ENCODE peak calls at places on chromosome 18, in ten cellular contexts. V is endothelial cell of umbilical vein, B is HL-60, A is foreskin fibroblast, C is cardiac muscle cell, X is DND-41, H is heart left ventricle, W is thoracic aorta, Y is AG10803, O is ovary. I is an unnamed sample.

GRCh38 chr18:80227472-80227871 is 19.8 kb downstream of the PARD6G start:
- DNase-seq in X (no peak), Y (no peak), W (no peak), A (no peak), H (no peak), O (no peak), C (no peak), V (no peak), B (no peak), I (no peak)

GRCh38 chr18:73827801-73828200 is 319.8 kb downstream of the FBXO15 start:
- DNase-seq in Y (no peak), V (no peak), C (no peak), X (no peak), H (no peak), O (no peak), B (no peak), W (no peak), A (no peak), I (no peak)

GRCh38 chr18:48077291-48077690 is 146.8 kb upstream of the SMAD2 start:
- DNase-seq in W (no peak), H (no peak), O (no peak), A (no peak), B (no peak), X (no peak), V (no peak), Y (no peak), C (no peak), I (no peak)

GRCh38 chr18:48868468-48869466 is 82.0 kb downstream of the SMAD7 start:
- DNase-seq in A (no peak), W (no peak), V (no peak), B (peak), X (no peak), Y (no peak), C (no peak), O (no peak), H (peak), I (no peak)

GRCh38 chr18:48814490-48815181 is 136.1 kb downstream of the SMAD7 start:
- DNase-seq in C (no peak), W (no peak), A (no peak), V (no peak), Y (no peak), X (no peak), H (peak), B (no peak), O (peak), I (no peak)

GRCh38 chr18:57328665-57329064 is 23.7 kb upstream of the ST8SIA3 start:
- DNase-seq in B (no peak), H (no peak), W (no peak), X (no peak), V (no peak), Y (no peak), C (no peak), A (no peak), O (no peak), I (no peak)

GRCh38 chr18:79540914-79541301 is 138.7 kb upstream of the CTDP1 start:
- DNase-seq in W (no peak), Y (no peak), A (no peak), H (no peak), X (no peak), B (no peak), O (no peak), C (no peak), V (no peak), I (no peak)

GRCh38 chr18:21085579-21086161 is 25.9 kb downstream of the ROCK1 start:
- DNase-seq in X (no peak), B (no peak), Y (no peak), A (no peak), C (no peak), V (no peak), O (no peak), H (no peak), W (no peak), I (no peak)

GRCh38 chr18:79206444-79206843 is 137.2 kb downstream of the ATP9B start:
- DNase-seq in A (no peak), X (no peak), W (no peak), C (no peak), B (no peak), H (no peak), Y (no peak), O (no peak), V (no peak), I (no peak)

DNA sequence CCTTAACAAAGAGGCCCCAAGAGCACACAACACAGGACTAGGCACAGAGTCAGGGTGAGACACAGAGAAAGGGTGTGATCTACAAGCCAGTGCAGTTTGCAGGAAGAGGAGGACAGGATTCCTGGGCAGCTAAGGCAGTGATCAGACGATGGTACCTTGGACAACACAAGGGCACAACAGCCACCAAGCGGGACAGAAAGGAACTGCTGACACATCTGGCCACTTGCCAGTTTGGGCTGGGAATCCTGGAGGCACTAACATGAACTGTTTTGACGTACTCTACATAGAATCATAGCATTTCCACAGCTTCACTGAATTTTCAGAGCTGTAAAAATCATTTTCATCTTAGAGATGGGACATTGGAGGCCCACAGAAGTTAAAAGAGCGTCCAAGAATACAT is 221.5 kb upstream of the SLC35G4 start:
- DNase-seq in C (peak), B (peak), A (peak), V (peak), O (no peak), W (peak), X (no peak), H (peak), Y (peak), I (peak)
- TF ChIP-seq CTCF in C (peak), B (peak), A (no peak), V (no peak), O (no peak), W (peak), X (no peak), H (no peak), Y (peak), I (peak)

DNA sequence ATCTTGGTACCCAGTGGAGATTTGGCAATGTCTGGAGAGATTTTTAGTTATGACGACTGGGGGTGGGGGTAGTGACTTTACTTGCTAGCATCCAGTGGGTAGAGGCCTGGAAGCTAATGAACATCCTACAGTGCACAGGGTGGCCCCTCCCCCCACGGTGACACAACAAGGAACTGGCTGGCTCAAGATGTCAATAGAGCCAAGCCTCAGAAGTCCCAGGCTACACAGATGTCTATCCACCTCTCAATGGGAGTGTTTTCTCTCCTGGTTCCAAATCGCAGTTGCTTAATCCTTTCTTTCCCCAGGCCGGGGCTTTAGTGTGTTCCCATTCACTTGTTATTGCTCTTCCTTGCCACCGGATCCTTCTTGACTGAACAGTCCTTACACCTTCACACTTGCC is 9.3 kb upstream of the CCBE1 start:
- DNase-seq in O (no peak), A (no peak), C (no peak), X (no peak), Y (peak), B (no peak), V (no peak), W (no peak), H (no peak), I (no peak)
- H3K4me3 ChIP-seq in O (no peak), A (no peak), C (no peak), X (no peak), Y (no peak), B (no peak), V (no peak), W (no peak), H (no peak), I (no peak)

DNA sequence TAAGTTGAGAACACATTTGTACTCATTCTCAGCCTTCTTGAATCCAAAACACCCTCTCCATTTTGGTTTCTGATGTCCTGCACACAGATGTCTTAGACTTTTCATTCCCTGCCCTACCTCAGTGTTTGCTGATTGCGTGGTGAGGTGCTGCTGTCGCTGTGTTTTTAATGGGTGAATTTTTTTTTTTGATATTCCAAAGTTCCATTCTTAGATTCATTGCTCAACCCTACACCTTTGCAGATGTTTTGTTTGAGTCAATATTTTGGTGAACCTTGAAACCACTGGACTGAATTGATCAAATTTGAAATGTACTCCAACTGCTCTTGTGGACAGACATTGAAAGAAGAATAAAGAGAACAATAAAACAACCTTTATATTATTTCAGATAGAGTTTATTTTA is 130.4 kb upstream of the DSEL start:
- DNase-seq in H (no peak), W (no peak), X (no peak), V (no peak), C (no peak), O (no peak), B (no peak), Y (no peak), A (no peak), I (no peak)
- TF ChIP-seq CTCF in H (no peak), W (no peak), X (no peak), V (no peak), C (no peak), O (no peak), B (no peak), Y (no peak), A (no peak), I (no peak)

GRCh38 chr18:36504928-36505327 is 207.4 kb downstream of the FHOD3 start:
- DNase-seq in C (no peak), V (no peak), Y (no peak), A (no peak), X (no peak), W (no peak), O (no peak), H (no peak), B (no peak), I (no peak)
- H3K4me3 ChIP-seq in C (no peak), V (no peak), Y (no peak), A (no peak), X (no peak), W (no peak), O (no peak), H (no peak), B (no peak), I (no peak)

DNA sequence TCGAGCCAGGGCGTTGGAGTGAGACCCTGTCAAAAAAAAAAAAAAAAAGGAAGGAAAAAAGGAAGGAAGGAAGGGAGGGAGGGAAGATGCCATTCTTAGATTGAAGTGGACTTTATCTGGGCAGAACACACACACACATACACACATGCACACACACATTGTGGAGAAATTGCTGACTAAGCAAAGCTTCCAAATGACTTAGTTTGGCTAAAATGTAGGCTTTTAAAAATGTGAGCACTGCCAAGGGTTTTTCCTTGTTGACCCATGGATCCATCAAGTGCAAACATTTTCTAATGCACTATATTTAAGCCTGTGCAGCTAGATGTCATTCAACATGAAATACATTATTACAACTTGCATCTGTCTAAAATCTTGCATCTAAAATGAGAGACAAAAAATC is 564 bp upstream of the TTR start:
- DNase-seq in W (no peak), A (no peak), X (no peak), Y (no peak), B (no peak), C (no peak), O (no peak), V (no peak), H (no peak), I (no peak)
- TF ChIP-seq CTCF in W (no peak), A (no peak), X (no peak), Y (no peak), B (no peak), C (no peak), O (no peak), V (no peak), H (no peak), I (no peak)

GRCh38 chr18:26544459-26544858 is 3.9 kb downstream of the KCTD1 start:
- DNase-seq in C (no peak), A (no peak), H (no peak), V (no peak), X (no peak), B (no peak), O (no peak), W (no peak), Y (no peak), I (no peak)

GRCh38 chr18:26546170-26546874 is 2.0 kb downstream of the KCTD1 start:
- DNase-seq in H (no peak), X (peak), B (no peak), W (no peak), C (no peak), O (no peak), V (peak), Y (no peak), A (no peak), I (no peak)

GRCh38 chr18:26546875-26547301 is 1.5 kb downstream of the KCTD1 start:
- DNase-seq in H (no peak), O (peak), C (no peak), A (no peak), V (no peak), B (no peak), W (no peak), Y (no peak), X (no peak), I (no peak)

GRCh38 chr18:26545737-26546136 is 2.6 kb downstream of the KCTD1 start:
- DNase-seq in B (no peak), V (no peak), Y (no peak), X (peak), C (no peak), O (no peak), W (no peak), H (no peak), A (no peak), I (no peak)

DNA sequence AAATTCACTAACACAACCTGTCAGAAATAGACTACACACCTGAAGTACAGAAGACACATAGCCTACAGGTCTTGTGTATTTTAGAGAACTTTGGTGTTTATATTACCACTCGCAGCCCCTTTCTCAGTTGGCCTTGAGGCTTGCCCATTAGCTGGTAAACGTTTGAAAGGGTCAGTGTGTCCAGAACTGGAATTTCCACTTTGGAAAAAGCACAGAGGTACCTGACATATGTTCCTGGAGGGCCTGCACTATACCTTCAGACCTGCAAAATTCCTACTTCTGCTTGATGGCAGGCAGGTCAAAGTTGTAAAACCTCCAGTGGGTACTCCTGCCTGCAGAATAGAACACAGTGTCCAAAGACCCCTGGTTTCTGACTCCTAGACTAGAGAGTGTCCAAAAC is 3.0 kb downstream of the KCTD1 start:
- DNase-seq in O (no peak), B (no peak), Y (no peak), H (no peak), W (no peak), C (no peak), X (no peak), V (no peak), A (no peak), I (no peak)
- H3K4me3 ChIP-seq in O (no peak), B (no peak), Y (no peak), H (peak), W (no peak), C (peak), X (no peak), V (no peak), A (no peak), I (peak)

GRCh38 chr18:43364535-43364934 is 87.2 kb upstream of the SYT4 start:
- DNase-seq in A (no peak), X (no peak), C (no peak), H (no peak), B (no peak), Y (no peak), O (no peak), W (no peak), V (no peak), I (no peak)

DNA sequence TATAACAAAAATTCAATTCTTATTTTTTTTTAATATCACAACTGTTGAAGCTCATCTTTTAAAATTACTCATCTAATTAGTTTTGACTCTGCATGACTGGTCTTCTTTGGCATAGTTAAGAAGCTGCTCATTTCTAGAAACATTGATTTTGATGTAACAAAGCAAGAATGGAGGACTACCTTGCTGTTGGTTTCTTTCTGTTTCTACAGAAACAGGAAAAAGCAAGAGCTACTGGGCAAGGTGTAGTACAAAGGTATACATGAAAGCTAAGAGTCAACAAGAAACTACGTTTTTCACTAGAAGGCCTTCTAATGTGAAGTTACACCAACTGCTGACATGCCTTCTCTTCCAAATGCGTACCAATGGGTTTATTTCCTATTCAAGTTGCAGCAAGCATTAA is 90.6 kb upstream of the SYT4 start:
- DNase-seq in V (no peak), C (no peak), A (no peak), H (no peak), W (no peak), B (no peak), O (no peak), Y (no peak), X (no peak), I (no peak)
- TF ChIP-seq CTCF in V (no peak), C (no peak), A (no peak), H (no peak), W (no peak), B (no peak), O (no peak), Y (no peak), X (no peak), I (no peak)

DNA sequence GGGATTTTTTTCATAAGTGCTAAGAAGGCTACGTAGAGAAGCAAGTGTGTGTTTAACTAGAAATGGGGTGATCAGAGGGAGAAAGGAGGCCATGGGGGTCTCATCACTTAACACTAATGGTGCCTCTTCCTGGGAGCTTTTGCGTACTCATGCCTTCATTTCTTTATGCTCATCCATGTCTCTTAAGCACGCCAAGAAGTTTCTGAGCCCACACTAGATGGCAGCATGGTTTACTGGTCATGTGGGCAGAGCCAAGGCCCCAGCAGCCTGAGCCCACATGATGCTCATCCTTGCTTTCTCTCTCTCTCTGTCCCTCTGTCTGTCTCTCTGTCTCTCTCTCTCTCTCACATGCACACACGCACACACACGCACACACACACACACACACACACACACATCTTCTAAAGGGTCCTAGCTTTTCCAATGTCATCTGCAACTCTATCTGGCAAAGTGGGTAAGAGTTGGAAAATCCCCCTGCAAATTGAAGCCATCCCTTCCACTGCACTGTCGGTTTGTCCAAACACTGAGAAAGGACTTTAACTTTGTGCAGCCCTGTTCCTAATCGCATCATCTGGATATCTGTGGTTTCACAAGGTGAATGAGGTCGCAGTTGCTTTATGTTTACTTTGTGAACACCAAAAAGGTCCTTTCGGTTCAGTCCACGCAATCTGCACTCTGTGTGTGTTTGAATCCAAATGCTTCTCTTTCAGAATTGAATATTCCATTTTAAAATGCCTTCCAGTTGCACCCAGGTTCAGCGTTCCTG is 137.2 kb upstream of the CCDC68 start:
- DNase-seq in C (peak), A (peak), X (no peak), B (no peak), H (peak), W (no peak), V (peak), O (peak), Y (peak), I (no peak)
- H3K4me3 ChIP-seq in C (no peak), A (peak), X (no peak), B (no peak), H (no peak), W (no peak), V (no peak), O (no peak), Y (peak), I (no peak)

GRCh38 chr18:10006261-10006903 is 92.6 kb downstream of the VAPA start:
- DNase-seq in C (peak), B (peak), O (no peak), Y (peak), W (no peak), V (peak), A (peak), H (no peak), X (no peak), I (no peak)
- TF ChIP-seq CTCF in C (peak), B (no peak), O (peak), Y (peak), W (peak), V (peak), A (peak), H (no peak), X (peak), I (peak)

DNA sequence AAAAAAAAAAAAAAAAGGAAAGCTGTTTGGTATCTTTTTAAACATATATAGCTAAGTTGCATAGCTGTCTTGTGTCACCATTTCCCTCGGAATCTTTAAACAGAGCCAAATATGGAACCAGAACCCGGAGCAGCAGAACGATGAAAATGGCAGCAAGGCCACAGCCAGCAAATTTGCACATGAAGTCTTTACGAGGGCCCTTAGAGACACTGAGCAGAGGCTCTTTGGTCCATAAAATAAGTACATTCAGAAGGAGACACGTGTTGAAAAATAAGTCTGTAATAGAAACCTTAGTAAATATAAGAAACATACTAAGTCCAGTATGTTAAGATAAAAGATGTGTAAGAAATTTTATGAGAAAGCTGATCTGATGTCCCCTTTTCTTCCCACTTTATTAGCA is 16.2 kb downstream of the CCBE1 start:
- DNase-seq in A (no peak), Y (no peak), V (no peak), C (no peak), W (no peak), H (no peak), B (no peak), X (no peak), O (no peak), I (no peak)
- H3K4me3 ChIP-seq in A (no peak), Y (no peak), V (no peak), C (no peak), W (no peak), H (no peak), B (no peak), X (no peak), O (no peak), I (no peak)

I was measured in epithelial cell of proximal tubule.